ENCODE peak calls at places on chromosome 3, in five cellular contexts. One of them, this sample, is unnamed.
A peak's percentile ranks its signal among the peaks of the same experiment; 100 is the strongest.

GRCh38 chr3:107796786-107797185 is 274.0 kb downstream of the BBX start:
- DNase-seq in HCT116: no peak
- DNase-seq in breast epithelium: no peak
- DNase-seq in tibial nerve: no peak
- DNase-seq in Peyer's patch: no peak
- DNase-seq in this sample: peak; percentile 40

GRCh38 chr3:171121801-171122200 is 95.3 kb upstream of the SLC2A2 start:
- DNase-seq in breast epithelium: no peak
- DNase-seq in tibial nerve: no peak
- DNase-seq in Peyer's patch: no peak
- DNase-seq in HCT116: no peak
- DNase-seq in this sample: no peak

GRCh38 chr3:69409831-69410230 is 23.9 kb upstream of the FRMD4B start:
- DNase-seq in HCT116: no peak
- DNase-seq in Peyer's patch: no peak
- DNase-seq in tibial nerve: no peak
- DNase-seq in breast epithelium: no peak
- DNase-seq in this sample: no peak

GRCh38 chr3:193837347-193837827 is 244.4 kb downstream of the OPA1 start:
- DNase-seq in tibial nerve: no peak
- DNase-seq in Peyer's patch: no peak
- DNase-seq in HCT116: no peak
- DNase-seq in breast epithelium: no peak
- DNase-seq in this sample: no peak

GRCh38 chr3:42712716-42713372 is 10.2 kb upstream of the HHATL start:
- DNase-seq in HCT116: no peak
- DNase-seq in breast epithelium: peak; percentile 37
- DNase-seq in tibial nerve: no peak
- DNase-seq in Peyer's patch: no peak
- DNase-seq in this sample: no peak

GRCh38 chr3:195703776-195704175 is 17.0 kb upstream of the MUC20 start:
- DNase-seq in Peyer's patch: peak; percentile 36
- DNase-seq in tibial nerve: no peak
- DNase-seq in HCT116: no peak
- DNase-seq in breast epithelium: no peak
- DNase-seq in this sample: no peak

GRCh38 chr3:161081675-161082462 is 23.3 kb downstream of the B3GALNT1 start:
- DNase-seq in HCT116: no peak
- DNase-seq in tibial nerve: no peak
- DNase-seq in Peyer's patch: no peak
- DNase-seq in breast epithelium: no peak
- DNase-seq in this sample: no peak

GRCh38 chr3:36380171-36381031 is at the start of gene STAC:
- DNase-seq in HCT116: no peak
- DNase-seq in Peyer's patch: no peak
- DNase-seq in breast epithelium: no peak
- DNase-seq in tibial nerve: no peak
- DNase-seq in this sample: no peak

GRCh38 chr3:155908086-155908485 is 37.6 kb downstream of the GMPS start:
- DNase-seq in breast epithelium: no peak
- DNase-seq in Peyer's patch: no peak
- DNase-seq in tibial nerve: no peak
- DNase-seq in HCT116: no peak
- DNase-seq in this sample: no peak

GRCh38 chr3:176523114-176523513 is 674.2 kb downstream of the TBL1XR1 start:
- DNase-seq in tibial nerve: no peak
- DNase-seq in breast epithelium: no peak
- DNase-seq in HCT116: no peak
- DNase-seq in Peyer's patch: no peak
- DNase-seq in this sample: no peak

GRCh38 chr3:46695177-46695961 is 1.9 kb upstream of the ALS2CL start:
- DNase-seq in HCT116: no peak
- DNase-seq in tibial nerve: peak; percentile 27
- DNase-seq in Peyer's patch: no peak
- DNase-seq in breast epithelium: no peak
- DNase-seq in this sample: peak; percentile 18

GRCh38 chr3:42665050-42665878 is 11.8 kb downstream of the ZBTB47 start:
- DNase-seq in breast epithelium: peak; percentile 39
- DNase-seq in Peyer's patch: no peak
- DNase-seq in HCT116: no peak
- DNase-seq in tibial nerve: no peak
- DNase-seq in this sample: no peak

GRCh38 chr3:12962292-12962691 is 110.9 kb downstream of the IQSEC1 start:
- DNase-seq in tibial nerve: no peak
- DNase-seq in breast epithelium: no peak
- DNase-seq in HCT116: no peak
- DNase-seq in Peyer's patch: no peak
- DNase-seq in this sample: no peak

GRCh38 chr3:31974454-31974853 is 6.6 kb downstream of the OSBPL10 start:
- DNase-seq in tibial nerve: no peak
- DNase-seq in Peyer's patch: no peak
- DNase-seq in breast epithelium: no peak
- DNase-seq in HCT116: no peak
- DNase-seq in this sample: no peak

GRCh38 chr3:179768080-179768479 is 115.2 kb downstream of the USP13 start:
- DNase-seq in Peyer's patch: no peak
- DNase-seq in tibial nerve: no peak
- DNase-seq in breast epithelium: no peak
- DNase-seq in HCT116: no peak
- DNase-seq in this sample: peak; percentile 60

GRCh38 chr3:160163259-160163878 is 61.9 kb upstream of the C3orf80 start:
- DNase-seq in HCT116: peak; percentile 23
- DNase-seq in tibial nerve: no peak
- DNase-seq in Peyer's patch: no peak
- DNase-seq in breast epithelium: no peak
- DNase-seq in this sample: peak; percentile 30

GRCh38 chr3:110069641-110070538 is 732.5 kb upstream of the DPPA4 start:
- DNase-seq in tibial nerve: no peak
- DNase-seq in breast epithelium: no peak
- DNase-seq in Peyer's patch: no peak
- DNase-seq in HCT116: no peak
- DNase-seq in this sample: peak; percentile 20

GRCh38 chr3:28800203-28800602 is 451.6 kb upstream of the AZI2 start:
- DNase-seq in tibial nerve: no peak
- DNase-seq in HCT116: no peak
- DNase-seq in Peyer's patch: no peak
- DNase-seq in breast epithelium: no peak
- DNase-seq in this sample: no peak

GRCh38 chr3:141105828-141106628 is 54.9 kb downstream of the SPSB4 start:
- DNase-seq in Peyer's patch: no peak
- DNase-seq in breast epithelium: no peak
- DNase-seq in HCT116: peak; percentile 81
- DNase-seq in tibial nerve: peak; percentile 66
- DNase-seq in this sample: peak; percentile 69

GRCh38 chr3:63015614-63016016 is 140.4 kb upstream of the CADPS start:
- DNase-seq in HCT116: no peak
- DNase-seq in Peyer's patch: no peak
- DNase-seq in tibial nerve: no peak
- DNase-seq in breast epithelium: no peak
- DNase-seq in this sample: no peak

DNA sequence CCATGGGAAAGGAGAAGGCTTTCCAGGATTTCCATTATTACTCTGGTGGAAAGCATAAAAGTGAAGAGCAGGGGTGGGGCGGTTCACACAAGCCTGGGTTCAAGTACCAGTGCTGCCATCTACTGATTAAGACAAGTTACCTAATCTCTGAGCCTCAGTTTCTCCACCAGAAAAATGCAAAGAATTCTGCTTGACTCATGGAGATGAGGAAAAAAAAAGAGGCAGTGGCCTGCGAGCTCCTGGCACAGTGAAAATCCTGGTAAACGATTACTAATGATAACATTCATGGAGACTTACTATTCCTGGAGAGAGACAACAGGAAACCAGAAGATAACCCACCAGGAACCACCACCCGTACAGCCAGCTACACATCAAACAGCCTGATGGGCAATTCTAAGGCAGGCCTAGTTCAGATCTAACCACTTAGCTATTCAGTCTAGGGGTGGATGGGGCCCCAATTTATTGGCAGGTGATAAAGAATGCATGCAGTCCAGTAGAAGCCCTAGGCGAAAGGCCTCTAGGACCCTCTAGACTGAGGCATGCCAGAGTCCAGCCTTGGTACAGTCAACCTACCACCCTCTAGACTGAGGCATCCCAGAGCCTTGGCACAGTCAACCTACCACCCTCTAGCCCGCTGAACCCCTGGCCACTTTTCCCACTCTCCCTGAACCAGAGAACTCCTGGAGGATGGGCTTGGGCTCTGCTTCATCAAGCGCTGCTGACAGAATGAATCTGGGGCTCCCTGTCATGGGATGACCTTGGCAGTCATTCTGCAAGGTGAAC is 2.5 kb downstream of the AMOTL2 start:
- DNase-seq in Peyer's patch: no peak
- DNase-seq in tibial nerve: no peak
- DNase-seq in breast epithelium: no peak
- DNase-seq in HCT116: no peak
- DNase-seq in this sample: no peak
- TF ChIP-seq POLR2A in Peyer's patch: no peak
- TF ChIP-seq POLR2A in tibial nerve: no peak
- TF ChIP-seq POLR2A in breast epithelium: no peak
- TF ChIP-seq POLR2A in HCT116: no peak
- TF ChIP-seq POLR2A in this sample: no peak

GRCh38 chr3:183636221-183637105 is 1.0 kb downstream of the KLHL24 start:
- DNase-seq in breast epithelium: peak; percentile 93
- DNase-seq in Peyer's patch: peak; percentile 96
- DNase-seq in tibial nerve: peak; percentile 85
- DNase-seq in HCT116: peak; percentile 93
- DNase-seq in this sample: peak; percentile 96

GRCh38 chr3:183635107-183635430 is 354 bp upstream of the KLHL24 start:
- DNase-seq in breast epithelium: no peak
- DNase-seq in HCT116: no peak
- DNase-seq in Peyer's patch: no peak
- DNase-seq in tibial nerve: no peak
- DNase-seq in this sample: no peak

GRCh38 chr3:183637106-183637486 is 1.7 kb downstream of the KLHL24 start:
- DNase-seq in HCT116: no peak
- DNase-seq in breast epithelium: no peak
- DNase-seq in Peyer's patch: no peak
- DNase-seq in tibial nerve: no peak
- DNase-seq in this sample: no peak

GRCh38 chr3:183634707-183635106 is 716 bp upstream of the KLHL24 start:
- DNase-seq in HCT116: no peak
- DNase-seq in tibial nerve: no peak
- DNase-seq in Peyer's patch: no peak
- DNase-seq in breast epithelium: no peak
- DNase-seq in this sample: no peak

GRCh38 chr3:183635431-183636220 is at the start of gene KLHL24:
- DNase-seq in Peyer's patch: peak; percentile 95
- DNase-seq in breast epithelium: peak; percentile 95
- DNase-seq in HCT116: peak; percentile 82
- DNase-seq in tibial nerve: peak; percentile 87
- DNase-seq in this sample: peak; percentile 91
- TF ChIP-seq POLR2A in Peyer's patch: peak; percentile 98
- TF ChIP-seq POLR2A in breast epithelium: peak; percentile 99
- TF ChIP-seq POLR2A in HCT116: no peak
- TF ChIP-seq POLR2A in tibial nerve: peak; percentile 98
- TF ChIP-seq POLR2A in this sample: peak; percentile 86

GRCh38 chr3:9808345-9809037 is 1.6 kb upstream of the TTLL3 start:
- DNase-seq in breast epithelium: no peak
- DNase-seq in Peyer's patch: no peak
- DNase-seq in HCT116: peak; percentile 45
- DNase-seq in tibial nerve: no peak
- DNase-seq in this sample: peak; percentile 62

GRCh38 chr3:9810846-9811245 is 784 bp downstream of the TTLL3 start:
- DNase-seq in breast epithelium: no peak
- DNase-seq in Peyer's patch: no peak
- DNase-seq in HCT116: no peak
- DNase-seq in tibial nerve: no peak
- DNase-seq in this sample: no peak

GRCh38 chr3:9810357-9810726 is 280 bp downstream of the TTLL3 start:
- DNase-seq in Peyer's patch: no peak
- DNase-seq in tibial nerve: no peak
- DNase-seq in HCT116: no peak
- DNase-seq in breast epithelium: no peak
- DNase-seq in this sample: no peak

GRCh38 chr3:9809239-9809614 is 835 bp upstream of the TTLL3 start:
- DNase-seq in Peyer's patch: no peak
- DNase-seq in breast epithelium: no peak
- DNase-seq in tibial nerve: no peak
- DNase-seq in HCT116: no peak
- DNase-seq in this sample: no peak

GRCh38 chr3:9809615-9810356 is at the start of gene TTLL3:
- DNase-seq in tibial nerve: peak; percentile 69
- DNase-seq in breast epithelium: peak; percentile 68
- DNase-seq in HCT116: no peak
- DNase-seq in Peyer's patch: peak; percentile 86
- DNase-seq in this sample: peak; percentile 66
- TF ChIP-seq POLR2A in tibial nerve: no peak
- TF ChIP-seq POLR2A in breast epithelium: no peak
- TF ChIP-seq POLR2A in HCT116: no peak
- TF ChIP-seq POLR2A in Peyer's patch: peak; percentile 70
- TF ChIP-seq POLR2A in this sample: peak; percentile 54

GRCh38 chr3:16102905-16103364 is 71.5 kb upstream of the GALNT15 start:
- DNase-seq in HCT116: no peak
- DNase-seq in tibial nerve: no peak
- DNase-seq in Peyer's patch: no peak
- DNase-seq in breast epithelium: no peak
- DNase-seq in this sample: no peak

GRCh38 chr3:16102187-16102561 is 72.3 kb upstream of the GALNT15 start:
- DNase-seq in Peyer's patch: no peak
- DNase-seq in HCT116: no peak
- DNase-seq in tibial nerve: no peak
- DNase-seq in breast epithelium: no peak
- DNase-seq in this sample: no peak

GRCh38 chr3:16104161-16104560 is 70.3 kb upstream of the GALNT15 start:
- DNase-seq in HCT116: no peak
- DNase-seq in tibial nerve: no peak
- DNase-seq in breast epithelium: no peak
- DNase-seq in Peyer's patch: no peak
- DNase-seq in this sample: no peak

GRCh38 chr3:16101295-16102186 is 72.9 kb upstream of the GALNT15 start:
- DNase-seq in breast epithelium: no peak
- DNase-seq in HCT116: peak; percentile 97
- DNase-seq in Peyer's patch: no peak
- DNase-seq in tibial nerve: no peak
- DNase-seq in this sample: no peak

DNA sequence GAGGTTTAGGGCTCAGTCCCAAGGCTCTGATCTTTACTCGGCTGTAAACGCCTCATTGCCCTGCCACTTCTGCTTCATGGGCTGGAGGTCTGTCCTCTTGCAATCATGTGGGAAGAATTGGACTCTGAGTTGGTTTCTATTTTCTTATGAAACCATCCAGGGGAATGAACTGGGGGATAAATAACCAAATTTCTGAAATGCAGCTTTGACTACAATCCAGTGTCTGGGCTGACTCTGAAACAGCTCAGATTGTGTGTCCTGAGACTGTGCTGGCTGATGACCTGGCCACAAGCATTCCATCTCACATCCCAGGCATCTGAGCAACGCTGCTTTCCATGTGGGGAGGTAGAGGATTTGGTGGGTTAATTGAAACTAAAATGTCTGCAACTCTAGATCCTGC is 71.0 kb upstream of the GALNT15 start:
- DNase-seq in HCT116: no peak
- DNase-seq in breast epithelium: no peak
- DNase-seq in tibial nerve: no peak
- DNase-seq in Peyer's patch: no peak
- DNase-seq in this sample: no peak
- TF ChIP-seq POLR2A in HCT116: no peak
- TF ChIP-seq POLR2A in breast epithelium: no peak
- TF ChIP-seq POLR2A in tibial nerve: no peak
- TF ChIP-seq POLR2A in Peyer's patch: no peak
- TF ChIP-seq POLR2A in this sample: no peak

This sample was measured in erythroblast.